ENCODE peak calls at places on chromosomes 4 and X, in seven cellular contexts. One of them, this sample, is unnamed.

GRCh38 chrX:19190902-19191301 is 68.6 kb upstream of the ADGRG2 start:
- DNase-seq in HFFc6: no peak
- DNase-seq in spleen: no peak
- DNase-seq in fibroblast of mammary gland: no peak
- DNase-seq in endothelial cell: no peak
- DNase-seq in MCF 10A: no peak
- DNase-seq in WTC11: no peak
- DNase-seq in this sample: no peak

GRCh38 chr4:56276547-56276946 is 110.7 kb downstream of the AASDH start:
- DNase-seq in HFFc6: no peak
- DNase-seq in spleen: no peak
- DNase-seq in fibroblast of mammary gland: peak; percentile 36
- DNase-seq in endothelial cell: no peak
- DNase-seq in MCF 10A: no peak
- DNase-seq in WTC11: no peak
- DNase-seq in this sample: no peak

GRCh38 chr4:54382623-54383022 is 153.5 kb downstream of the PDGFRA start:
- DNase-seq in HFFc6: no peak
- DNase-seq in spleen: no peak
- DNase-seq in fibroblast of mammary gland: no peak
- DNase-seq in endothelial cell: no peak
- DNase-seq in MCF 10A: no peak
- DNase-seq in WTC11: no peak
- DNase-seq in this sample: no peak

GRCh38 chrX:112941209-112941788 is 100.7 kb upstream of the AMOT start:
- DNase-seq in HFFc6: no peak
- DNase-seq in spleen: no peak
- DNase-seq in fibroblast of mammary gland: no peak
- DNase-seq in endothelial cell: no peak
- DNase-seq in MCF 10A: peak; percentile 25
- DNase-seq in WTC11: no peak
- DNase-seq in this sample: no peak

GRCh38 chr4:154551872-154552686 is 1.9 kb upstream of the PLRG1 start:
- DNase-seq in HFFc6: peak; percentile 79
- DNase-seq in spleen: peak; percentile 87
- DNase-seq in fibroblast of mammary gland: peak; percentile 85
- DNase-seq in endothelial cell: peak; percentile 70
- DNase-seq in MCF 10A: peak; percentile 82
- DNase-seq in WTC11: peak; percentile 68
- DNase-seq in this sample: peak; percentile 61

GRCh38 chrX:83516597-83516996 is 8.5 kb downstream of the POU3F4 start:
- DNase-seq in HFFc6: no peak
- DNase-seq in spleen: no peak
- DNase-seq in fibroblast of mammary gland: no peak
- DNase-seq in endothelial cell: no peak
- DNase-seq in MCF 10A: no peak
- DNase-seq in WTC11: no peak
- DNase-seq in this sample: no peak

GRCh38 chr4:4787421-4787820 is 72.0 kb upstream of the MSX1 start:
- DNase-seq in HFFc6: no peak
- DNase-seq in spleen: no peak
- DNase-seq in fibroblast of mammary gland: no peak
- DNase-seq in endothelial cell: no peak
- DNase-seq in MCF 10A: no peak
- DNase-seq in WTC11: no peak
- DNase-seq in this sample: no peak

GRCh38 chr4:75423029-75423428 is 91.2 kb downstream of the RCHY1 start:
- DNase-seq in HFFc6: no peak
- DNase-seq in spleen: no peak
- DNase-seq in fibroblast of mammary gland: no peak
- DNase-seq in endothelial cell: no peak
- DNase-seq in MCF 10A: no peak
- DNase-seq in WTC11: no peak
- DNase-seq in this sample: no peak

GRCh38 chrX:29926056-29926455 is 289.3 kb upstream of the MAGEB2 start:
- DNase-seq in HFFc6: no peak
- DNase-seq in spleen: no peak
- DNase-seq in fibroblast of mammary gland: no peak
- DNase-seq in endothelial cell: no peak
- DNase-seq in MCF 10A: no peak
- DNase-seq in WTC11: no peak
- DNase-seq in this sample: no peak

GRCh38 chr4:186780291-186781031 is 56.8 kb upstream of the FAT1 start:
- DNase-seq in HFFc6: no peak
- DNase-seq in spleen: no peak
- DNase-seq in fibroblast of mammary gland: no peak
- DNase-seq in endothelial cell: no peak
- DNase-seq in MCF 10A: no peak
- DNase-seq in WTC11: no peak
- DNase-seq in this sample: no peak

GRCh38 chrX:155745792-155746191 is 133.0 kb upstream of the TMLHE start:
- DNase-seq in HFFc6: no peak
- DNase-seq in spleen: no peak
- DNase-seq in fibroblast of mammary gland: peak; percentile 30
- DNase-seq in endothelial cell: no peak
- DNase-seq in MCF 10A: peak; percentile 71
- DNase-seq in WTC11: no peak
- DNase-seq in this sample: no peak

GRCh38 chrX:68808686-68809357 is 20.0 kb upstream of the EFNB1 start:
- DNase-seq in HFFc6: peak; percentile 15
- DNase-seq in spleen: no peak
- DNase-seq in fibroblast of mammary gland: peak; percentile 45
- DNase-seq in endothelial cell: no peak
- DNase-seq in MCF 10A: no peak
- DNase-seq in WTC11: peak; percentile 21
- DNase-seq in this sample: no peak

GRCh38 chr4:33592701-33593100 is 2651.6 kb downstream of the ARAP2 start:
- DNase-seq in HFFc6: no peak
- DNase-seq in spleen: no peak
- DNase-seq in fibroblast of mammary gland: peak; percentile 2
- DNase-seq in endothelial cell: no peak
- DNase-seq in MCF 10A: peak; percentile 5
- DNase-seq in WTC11: no peak
- DNase-seq in this sample: no peak

GRCh38 chr4:53563824-53564223 is 27.5 kb downstream of the LNX1 start:
- DNase-seq in HFFc6: peak; percentile 72
- DNase-seq in spleen: no peak
- DNase-seq in fibroblast of mammary gland: peak; percentile 88
- DNase-seq in endothelial cell: no peak
- DNase-seq in MCF 10A: peak; percentile 72
- DNase-seq in WTC11: no peak
- DNase-seq in this sample: no peak

GRCh38 chr4:3836041-3836801 is 70.0 kb downstream of the ADRA2C start:
- DNase-seq in HFFc6: no peak
- DNase-seq in spleen: no peak
- DNase-seq in fibroblast of mammary gland: no peak
- DNase-seq in endothelial cell: no peak
- DNase-seq in MCF 10A: no peak
- DNase-seq in WTC11: peak; percentile 49
- DNase-seq in this sample: no peak

GRCh38 chr4:48813984-48814383 is 16.9 kb upstream of the OCIAD1 start:
- DNase-seq in HFFc6: no peak
- DNase-seq in spleen: no peak
- DNase-seq in fibroblast of mammary gland: no peak
- DNase-seq in endothelial cell: no peak
- DNase-seq in MCF 10A: no peak
- DNase-seq in WTC11: no peak
- DNase-seq in this sample: no peak

GRCh38 chr4:105956566-105956965 is 61.3 kb downstream of the NPNT start:
- DNase-seq in HFFc6: peak; percentile 26
- DNase-seq in spleen: no peak
- DNase-seq in fibroblast of mammary gland: no peak
- DNase-seq in endothelial cell: no peak
- DNase-seq in MCF 10A: no peak
- DNase-seq in WTC11: no peak
- DNase-seq in this sample: no peak

GRCh38 chrX:103148075-103148474 is 55.1 kb upstream of the NXF3 start:
- DNase-seq in HFFc6: no peak
- DNase-seq in spleen: no peak
- DNase-seq in fibroblast of mammary gland: no peak
- DNase-seq in endothelial cell: no peak
- DNase-seq in MCF 10A: no peak
- DNase-seq in WTC11: no peak
- DNase-seq in this sample: no peak

GRCh38 chr4:44448548-44449443 is at the start of gene KCTD8:
- DNase-seq in HFFc6: peak; percentile 7
- DNase-seq in spleen: peak; percentile 83
- DNase-seq in fibroblast of mammary gland: peak; percentile 61
- DNase-seq in endothelial cell: peak; percentile 94
- DNase-seq in MCF 10A: peak; percentile 92
- DNase-seq in WTC11: peak; percentile 96
- DNase-seq in this sample: peak; percentile 90

GRCh38 chrX:153967536-153968214 is 3.9 kb downstream of the HCFC1 start:
- DNase-seq in HFFc6: no peak
- DNase-seq in spleen: no peak
- DNase-seq in fibroblast of mammary gland: no peak
- DNase-seq in endothelial cell: no peak
- DNase-seq in MCF 10A: no peak
- DNase-seq in WTC11: no peak
- DNase-seq in this sample: no peak

GRCh38 chr4:104571341-104571740 is 76.6 kb upstream of the CXXC4 start:
- DNase-seq in HFFc6: no peak
- DNase-seq in spleen: no peak
- DNase-seq in fibroblast of mammary gland: no peak
- DNase-seq in endothelial cell: no peak
- DNase-seq in MCF 10A: peak; percentile 9
- DNase-seq in WTC11: peak; percentile 13
- DNase-seq in this sample: no peak

GRCh38 chr4:126004936-126005335 is 690.2 kb downstream of the FAT4 start:
- DNase-seq in HFFc6: peak; percentile 55
- DNase-seq in spleen: no peak
- DNase-seq in fibroblast of mammary gland: peak; percentile 29
- DNase-seq in endothelial cell: no peak
- DNase-seq in MCF 10A: peak; percentile 53
- DNase-seq in WTC11: no peak
- DNase-seq in this sample: no peak

GRCh38 chr4:156378053-156378665 is 424.5 kb upstream of the CTSO start:
- DNase-seq in HFFc6: peak; percentile 31
- DNase-seq in spleen: no peak
- DNase-seq in fibroblast of mammary gland: peak; percentile 59
- DNase-seq in endothelial cell: peak; percentile 33
- DNase-seq in MCF 10A: peak; percentile 38
- DNase-seq in WTC11: peak; percentile 26
- DNase-seq in this sample: no peak

DNA sequence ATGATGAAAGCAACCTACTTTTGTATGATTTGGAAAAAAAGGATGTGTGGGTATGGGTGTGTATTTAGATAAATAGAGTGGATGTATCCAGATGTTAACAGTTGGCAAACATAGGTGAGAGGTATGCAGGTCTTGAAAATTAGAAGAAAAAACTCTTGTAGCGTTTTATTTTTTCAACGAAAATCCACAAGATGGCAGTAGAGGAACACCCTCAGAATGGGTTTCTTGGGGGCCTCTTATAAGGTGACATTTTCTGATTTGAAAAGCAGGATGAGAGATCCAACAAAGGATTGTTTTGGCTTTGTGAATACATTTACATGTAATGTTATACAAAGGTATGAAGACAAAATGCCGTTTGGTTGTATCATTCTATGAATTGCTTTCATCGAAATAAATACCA is 68.3 kb downstream of the FMR1NB start:
- DNase-seq in HFFc6: no peak
- DNase-seq in spleen: no peak
- DNase-seq in fibroblast of mammary gland: peak; percentile 45
- DNase-seq in endothelial cell: peak; percentile 3
- DNase-seq in MCF 10A: peak; percentile 38
- DNase-seq in WTC11: no peak
- DNase-seq in this sample: peak; percentile 9
- TF ChIP-seq CTCF in HFFc6: peak; percentile 71
- TF ChIP-seq CTCF in spleen: peak; percentile 48
- TF ChIP-seq CTCF in fibroblast of mammary gland: peak; percentile 61
- TF ChIP-seq CTCF in endothelial cell: peak; percentile 35
- TF ChIP-seq CTCF in MCF 10A: peak; percentile 42
- TF ChIP-seq CTCF in WTC11: peak; percentile 15
- TF ChIP-seq CTCF in this sample: peak; percentile 63

GRCh38 chrX:13198762-13199064 is 121.1 kb downstream of the ATXN3L start:
- DNase-seq in HFFc6: no peak
- DNase-seq in spleen: no peak
- DNase-seq in fibroblast of mammary gland: no peak
- DNase-seq in endothelial cell: no peak
- DNase-seq in MCF 10A: no peak
- DNase-seq in WTC11: no peak
- DNase-seq in this sample: no peak

GRCh38 chrX:13197961-13198761 is 121.7 kb downstream of the ATXN3L start:
- DNase-seq in HFFc6: no peak
- DNase-seq in spleen: no peak
- DNase-seq in fibroblast of mammary gland: no peak
- DNase-seq in endothelial cell: no peak
- DNase-seq in MCF 10A: no peak
- DNase-seq in WTC11: peak; percentile 26
- DNase-seq in this sample: no peak

GRCh38 chrX:13201605-13202219 is 118.1 kb downstream of the ATXN3L start:
- DNase-seq in HFFc6: no peak
- DNase-seq in spleen: no peak
- DNase-seq in fibroblast of mammary gland: no peak
- DNase-seq in endothelial cell: no peak
- DNase-seq in MCF 10A: no peak
- DNase-seq in WTC11: peak; percentile 69
- DNase-seq in this sample: no peak

GRCh38 chrX:13203281-13203680 is 116.6 kb downstream of the ATXN3L start:
- DNase-seq in HFFc6: no peak
- DNase-seq in spleen: no peak
- DNase-seq in fibroblast of mammary gland: no peak
- DNase-seq in endothelial cell: no peak
- DNase-seq in MCF 10A: no peak
- DNase-seq in WTC11: no peak
- DNase-seq in this sample: no peak

GRCh38 chrX:13200398-13200797 is 119.5 kb downstream of the ATXN3L start:
- DNase-seq in HFFc6: no peak
- DNase-seq in spleen: no peak
- DNase-seq in fibroblast of mammary gland: no peak
- DNase-seq in endothelial cell: no peak
- DNase-seq in MCF 10A: no peak
- DNase-seq in WTC11: no peak
- DNase-seq in this sample: no peak
- TF ChIP-seq CTCF in HFFc6: no peak
- TF ChIP-seq CTCF in spleen: no peak
- TF ChIP-seq CTCF in fibroblast of mammary gland: no peak
- TF ChIP-seq CTCF in endothelial cell: no peak
- TF ChIP-seq CTCF in MCF 10A: no peak
- TF ChIP-seq CTCF in WTC11: no peak
- TF ChIP-seq CTCF in this sample: no peak

GRCh38 chr4:142040043-142040442 is 403.7 kb downstream of the IL15 start:
- DNase-seq in HFFc6: no peak
- DNase-seq in spleen: no peak
- DNase-seq in fibroblast of mammary gland: peak; percentile 5
- DNase-seq in endothelial cell: no peak
- DNase-seq in MCF 10A: peak; percentile 5
- DNase-seq in WTC11: peak; percentile 12
- DNase-seq in this sample: no peak
- TF ChIP-seq CTCF in HFFc6: no peak
- TF ChIP-seq CTCF in spleen: no peak
- TF ChIP-seq CTCF in fibroblast of mammary gland: no peak
- TF ChIP-seq CTCF in endothelial cell: no peak
- TF ChIP-seq CTCF in MCF 10A: no peak
- TF ChIP-seq CTCF in WTC11: no peak
- TF ChIP-seq CTCF in this sample: no peak

DNA sequence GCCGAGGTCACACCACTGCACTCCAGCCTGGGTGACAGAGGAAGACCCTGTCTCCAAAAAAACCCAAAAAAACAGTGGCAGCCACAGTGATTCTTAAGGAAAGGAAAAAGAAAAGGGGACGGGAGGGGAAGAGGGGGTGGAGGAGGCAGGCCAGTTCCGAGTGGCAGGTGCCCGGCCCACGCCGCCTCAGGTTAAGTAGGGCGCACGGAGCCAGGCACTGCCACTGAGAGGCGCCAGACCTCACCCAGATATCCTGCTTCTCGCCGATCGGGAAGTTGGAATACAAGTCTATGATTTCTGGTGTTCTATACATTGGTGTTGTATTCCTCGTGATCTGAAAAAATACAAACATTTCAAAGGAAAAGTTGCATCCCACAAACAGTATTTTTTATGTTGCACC is 35.9 kb downstream of the GAK start:
- DNase-seq in HFFc6: no peak
- DNase-seq in spleen: no peak
- DNase-seq in fibroblast of mammary gland: no peak
- DNase-seq in endothelial cell: no peak
- DNase-seq in MCF 10A: no peak
- DNase-seq in WTC11: peak; percentile 37
- DNase-seq in this sample: no peak
- TF ChIP-seq CTCF in HFFc6: peak; percentile 27
- TF ChIP-seq CTCF in spleen: no peak
- TF ChIP-seq CTCF in fibroblast of mammary gland: no peak
- TF ChIP-seq CTCF in endothelial cell: no peak
- TF ChIP-seq CTCF in MCF 10A: no peak
- TF ChIP-seq CTCF in WTC11: no peak
- TF ChIP-seq CTCF in this sample: no peak